ENCODE peak calls at places on chromosomes 1 and 21, in seven cellular contexts. C, A, F, W, X, Y and P are unnamed samples.

GRCh38 chr1:165844114-165844798 is 16.8 kb downstream of the UCK2 start:
- DNase-seq in X (no peak), A (no peak), C (no peak), F (no peak), W (no peak), Y (no peak), P (no peak)

GRCh38 chr1:160722726-160723125 is 11.1 kb upstream of the CD48 start:
- DNase-seq in A (no peak), W (no peak), C (no peak), X (no peak), F (no peak), Y (no peak), P (no peak)

GRCh38 chr1:25080294-25081209 is 150.5 kb upstream of the RUNX3 start:
- DNase-seq in W (no peak), F (no peak), X (no peak), A (no peak), C (peak), Y (no peak), P (no peak)

GRCh38 chr1:3069491-3070303 is 694 bp downstream of the PRDM16 start:
- DNase-seq in W (no peak), C (peak), F (no peak), Y (peak), X (no peak), A (peak), P (no peak)

GRCh38 chr21:27759820-27760219 is 792.9 kb upstream of the ADAMTS5 start:
- DNase-seq in X (no peak), W (no peak), C (no peak), F (no peak), Y (no peak), A (no peak), P (no peak)

GRCh38 chr21:44087426-44088400 is 19.5 kb upstream of the PWP2 start:
- DNase-seq in A (no peak), C (no peak), F (no peak), W (no peak), X (no peak), Y (no peak), P (no peak)

GRCh38 chr1:75539230-75540116 is 71.4 kb downstream of the SLC44A5 start:
- DNase-seq in A (no peak), C (no peak), W (no peak), X (no peak), Y (no peak), F (no peak), P (no peak)

GRCh38 chr1:45340816-45341215 is 576 bp upstream of the MUTYH start:
- DNase-seq in W (no peak), Y (no peak), X (no peak), C (no peak), A (no peak), F (no peak), P (peak)

GRCh38 chr21:18913914-18914313 is 510.3 kb upstream of the TMPRSS15 start:
- DNase-seq in W (no peak), X (no peak), F (no peak), A (no peak), C (no peak), Y (peak), P (no peak)

GRCh38 chr1:199685369-199685768 is 342.1 kb upstream of the NR5A2 start:
- DNase-seq in A (no peak), C (peak), X (no peak), W (no peak), F (no peak), Y (no peak), P (no peak)

GRCh38 chr1:100626397-100626796 is 88.5 kb downstream of the GPR88 start:
- DNase-seq in X (no peak), F (no peak), C (no peak), A (no peak), Y (no peak), W (no peak), P (peak)